ENCODE peak calls at places on chromosomes 2 and 18, in eight cellular contexts. E, K, F, X, D, S, O and J are unnamed samples.

GRCh38 chr2:138931284-138932256 is 151.4 kb upstream of the NXPH2 start:
- DNase-seq in F (no peak), K (no peak), O (no peak), E (no peak), D (no peak), X (peak), S (no peak), J (no peak)

GRCh38 chr2:104078431-104079157 is 775.3 kb upstream of the POU3F3 start:
- DNase-seq in S (no peak), O (no peak), K (peak), F (no peak), E (no peak), D (no peak), X (peak), J (no peak)

GRCh38 chr18:8721716-8722115 is 16.4 kb downstream of the MTCL1 start:
- DNase-seq in O (peak), S (no peak), D (peak), E (no peak), K (no peak), X (no peak), F (no peak), J (no peak)

GRCh38 chr2:226760412-226761194 is 39.0 kb downstream of the IRS1 start:
- DNase-seq in D (peak), E (no peak), S (no peak), K (no peak), F (peak), O (peak), X (no peak), J (peak)

GRCh38 chr2:33531345-33532059 is 55.1 kb downstream of the RASGRP3 start:
- DNase-seq in F (no peak), O (peak), K (no peak), E (no peak), X (no peak), D (peak), S (peak), J (no peak)

GRCh38 chr18:52869349-52869923 is 529.4 kb downstream of the DCC start:
- DNase-seq in D (no peak), F (no peak), S (no peak), X (no peak), K (no peak), O (no peak), E (no peak), J (no peak)

GRCh38 chr18:36419913-36420531 is 122.5 kb downstream of the FHOD3 start:
- DNase-seq in O (peak), X (no peak), K (no peak), D (peak), F (no peak), S (peak), E (no peak), J (no peak)

GRCh38 chr2:82795446-82795845 is 1663.6 kb downstream of the SUCLG1 start:
- DNase-seq in K (no peak), O (peak), E (no peak), X (no peak), F (no peak), D (peak), S (no peak), J (no peak)

GRCh38 chr2:179981085-179981484 is 26.0 kb downstream of the CWC22 start:
- DNase-seq in X (no peak), F (no peak), O (peak), S (no peak), K (no peak), E (no peak), D (peak), J (no peak)

GRCh38 chr2:69926849-69927515 is 12.1 kb downstream of the MXD1 start:
- DNase-seq in D (peak), E (no peak), F (no peak), X (no peak), O (no peak), S (no peak), K (no peak), J (no peak)

GRCh38 chr2:167147254-167147941 is 259.1 kb downstream of the XIRP2 start:
- DNase-seq in K (no peak), E (no peak), D (no peak), S (no peak), F (no peak), X (no peak), O (no peak), J (no peak)

GRCh38 chr2:46803911-46804670 is 111.5 kb downstream of the MCFD2 start:
- DNase-seq in D (peak), S (no peak), O (peak), F (peak), X (no peak), K (no peak), E (no peak), J (peak)

GRCh38 chr2:138500592-138501426 is 761 bp upstream of the SPOPL start:
- DNase-seq in E (no peak), D (no peak), X (no peak), F (no peak), K (no peak), S (peak), O (no peak), J (no peak)

GRCh38 chr2:216618785-216619184 is 14.4 kb upstream of the IGFBP2 start:
- DNase-seq in O (no peak), D (no peak), K (peak), S (no peak), F (no peak), E (no peak), X (no peak), J (no peak)

GRCh38 chr2:71831208-71831577 is 316.5 kb downstream of the CYP26B1 start:
- DNase-seq in D (peak), E (no peak), S (no peak), X (no peak), F (peak), O (peak), K (peak), J (peak)

GRCh38 chr18:63887424-63887823 is at the start of gene SERPINB2:
- DNase-seq in E (no peak), D (peak), S (peak), O (no peak), K (no peak), X (no peak), F (no peak), J (no peak)

GRCh38 chr2:241844066-241844728 is 14.5 kb downstream of the PDCD1 start:
- DNase-seq in K (peak), E (peak), X (peak), F (no peak), S (peak), D (peak), O (peak), J (no peak)

GRCh38 chr2:150426315-150426714 is 61.2 kb downstream of the RND3 start:
- DNase-seq in S (no peak), X (no peak), F (no peak), D (no peak), O (peak), K (no peak), E (no peak), J (no peak)

GRCh38 chr2:24721470-24721869 is 71.7 kb downstream of the PTRHD1 start:
- DNase-seq in O (peak), K (no peak), S (peak), X (no peak), D (peak), E (no peak), F (peak), J (peak)

GRCh38 chr2:45901468-45902081 is 250.1 kb downstream of the PRKCE start:
- DNase-seq in D (no peak), E (no peak), O (no peak), K (no peak), S (no peak), F (no peak), X (no peak), J (no peak)

GRCh38 chr2:7915302-7916200 is 766.3 kb upstream of the ID2 start:
- DNase-seq in D (peak), S (no peak), E (no peak), O (no peak), F (no peak), K (no peak), X (no peak), J (peak)

GRCh38 chr2:64439194-64439593 is 14.8 kb upstream of the LGALSL start:
- DNase-seq in X (no peak), F (no peak), E (no peak), O (no peak), S (no peak), D (no peak), K (no peak), J (no peak)

GRCh38 chr2:43222472-43223146 is 3.8 kb downstream of the ZFP36L2 start:
- DNase-seq in S (no peak), E (no peak), D (peak), X (no peak), O (peak), F (no peak), K (no peak), J (no peak)

GRCh38 chr2:85651097-85651496 is 16.9 kb downstream of the SFTPB start:
- DNase-seq in O (no peak), D (no peak), K (no peak), S (no peak), E (no peak), X (no peak), F (no peak), J (no peak)

GRCh38 chr2:233428008-233428407 is 73.7 kb downstream of the DGKD start:
- DNase-seq in S (no peak), K (no peak), O (no peak), E (peak), X (no peak), D (no peak), F (no peak), J (no peak)

GRCh38 chr2:232466221-232466620 is 10.3 kb downstream of the ALPI start:
- DNase-seq in S (no peak), O (no peak), X (no peak), D (no peak), K (no peak), F (no peak), E (no peak), J (no peak)

GRCh38 chr18:6219116-6219717 is 195.5 kb downstream of the L3MBTL4 start:
- DNase-seq in K (peak), E (no peak), D (peak), X (peak), S (peak), O (peak), F (peak), J (peak)
- TF ChIP-seq CTCF in K (peak), E (peak), D (peak), X (peak), S (peak), O (peak), F (peak), J (peak)

GRCh38 chr2:15944325-15945017 is 4.1 kb downstream of the MYCN start:
- DNase-seq in E (no peak), D (no peak), X (no peak), F (no peak), O (no peak), S (no peak), K (no peak), J (no peak)

GRCh38 chr2:15942711-15943345 is 2.5 kb downstream of the MYCN start:
- DNase-seq in E (no peak), D (no peak), O (no peak), X (no peak), K (no peak), F (no peak), S (no peak), J (no peak)

GRCh38 chr2:15941970-15942710 is 1.8 kb downstream of the MYCN start:
- DNase-seq in S (no peak), O (no peak), F (no peak), D (no peak), K (no peak), X (peak), E (peak), J (no peak)

GRCh38 chr2:15943914-15944313 is 3.6 kb downstream of the MYCN start:
- DNase-seq in O (no peak), X (no peak), S (no peak), K (no peak), D (peak), F (no peak), E (no peak), J (no peak)

GRCh38 chr2:15943378-15943851 is 3.1 kb downstream of the MYCN start:
- DNase-seq in K (peak), O (no peak), E (peak), D (no peak), S (no peak), X (peak), F (no peak), J (no peak)
- TF ChIP-seq CTCF in K (peak), O (no peak), E (peak), D (no peak), S (peak), X (peak), F (no peak), J (no peak)

DNA sequence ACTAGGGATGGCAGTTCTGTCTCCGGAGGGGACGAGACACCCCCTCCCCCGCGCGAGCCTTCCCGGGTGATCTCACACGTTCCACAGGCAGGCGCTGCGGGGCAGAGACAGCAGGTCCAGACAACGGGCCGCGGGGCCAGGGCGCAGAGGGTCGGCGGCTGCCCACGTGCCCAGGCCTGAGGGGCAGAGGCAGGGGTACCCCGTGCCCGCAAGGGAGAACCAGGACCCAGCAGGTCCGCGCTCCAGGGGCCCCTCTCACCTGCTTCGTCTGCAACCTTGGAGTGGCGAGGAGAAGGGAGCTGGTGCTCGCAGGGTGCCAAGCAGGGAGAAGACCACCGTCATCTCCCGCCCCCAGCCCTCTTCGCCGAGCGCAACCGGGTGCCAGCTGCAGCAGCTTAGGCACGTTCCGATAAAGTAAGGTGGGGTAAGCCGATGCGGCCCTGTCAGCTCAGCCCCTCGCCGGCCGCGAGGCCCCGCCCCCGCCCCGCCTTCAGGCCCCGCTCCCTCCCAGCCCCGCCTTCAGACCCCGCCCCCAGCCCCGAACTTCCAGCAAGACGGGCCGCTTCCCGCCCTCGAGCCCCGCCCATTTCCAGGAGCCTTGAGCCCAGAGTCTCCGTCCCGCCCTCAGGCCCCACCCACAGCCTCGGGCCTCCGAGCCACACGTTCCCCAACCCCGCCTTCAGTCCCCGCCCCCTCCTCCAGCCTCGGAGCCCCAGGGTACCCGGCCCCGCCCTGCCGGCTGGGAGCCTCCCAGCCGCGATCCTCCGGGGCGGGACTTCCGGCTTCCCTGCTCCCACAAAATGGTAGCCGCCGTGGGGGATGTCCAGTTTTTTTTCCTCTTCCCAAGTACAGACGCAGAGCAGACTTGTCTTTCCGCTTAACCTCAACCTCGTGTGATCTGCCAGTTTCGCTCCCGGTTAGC is at the start of gene GPR155:
- DNase-seq in F (peak), E (peak), D (peak), K (peak), S (peak), O (peak), X (peak), J (peak)
- TF ChIP-seq CTCF in F (peak), E (no peak), D (peak), K (no peak), S (no peak), O (no peak), X (no peak), J (no peak)

GRCh38 chr2:54557601-54558187 is 101.6 kb downstream of the SPTBN1 start:
- DNase-seq in E (peak), X (peak), D (peak), S (peak), K (peak), F (no peak), O (peak), J (no peak)
- TF ChIP-seq CTCF in E (peak), X (no peak), D (no peak), S (peak), K (no peak), F (peak), O (no peak), J (no peak)

GRCh38 chr2:111897924-111898702 is at the start of gene MERTK:
- DNase-seq in E (peak), X (peak), D (peak), K (peak), O (peak), S (peak), F (no peak), J (no peak)

GRCh38 chr2:111903930-111904439 is 5.6 kb downstream of the MERTK start:
- DNase-seq in S (no peak), K (no peak), O (no peak), E (no peak), X (no peak), F (no peak), D (no peak), J (no peak)

GRCh38 chr2:111903516-111903915 is 5.1 kb downstream of the MERTK start:
- DNase-seq in E (no peak), O (no peak), S (no peak), X (no peak), D (no peak), F (no peak), K (no peak), J (no peak)

GRCh38 chr2:111898703-111899514 is 502 bp downstream of the MERTK start:
- DNase-seq in K (no peak), F (no peak), E (peak), O (peak), D (no peak), X (peak), S (no peak), J (no peak)

GRCh38 chr2:111900859-111901258 is 2.5 kb downstream of the MERTK start:
- DNase-seq in D (peak), S (no peak), E (no peak), X (peak), K (no peak), O (peak), F (no peak), J (no peak)
- TF ChIP-seq CTCF in D (peak), S (no peak), E (peak), X (no peak), K (peak), O (peak), F (peak), J (peak)

DNA sequence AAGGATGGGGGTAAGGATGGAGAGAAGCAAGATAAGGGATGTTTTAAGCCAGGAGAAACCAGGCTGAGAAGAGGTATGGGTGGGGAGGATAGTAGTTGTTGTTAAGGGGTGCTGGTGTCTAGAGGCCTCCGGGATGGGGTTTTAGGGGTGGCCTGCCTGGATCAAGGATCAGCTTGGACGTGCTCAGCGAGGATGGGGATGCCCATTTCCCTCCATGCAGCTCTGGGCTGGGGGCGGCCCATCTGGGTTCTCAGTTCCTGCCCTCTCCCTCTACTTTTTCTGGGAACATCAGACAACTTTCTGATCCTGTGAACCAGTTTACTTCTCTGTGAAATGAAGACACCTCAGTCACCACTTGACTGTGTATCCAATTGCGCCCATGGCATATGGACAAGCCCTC is 10.1 kb downstream of the B3GNT2 start:
- DNase-seq in D (no peak), S (no peak), K (no peak), F (no peak), O (no peak), X (no peak), E (no peak), J (no peak)
- TF ChIP-seq CTCF in D (no peak), S (no peak), K (no peak), F (no peak), O (no peak), X (no peak), E (no peak), J (no peak)

GRCh38 chr2:127637725-127638252 is 8.2 kb upstream of the GPR17 start:
- DNase-seq in D (peak), X (no peak), O (peak), S (no peak), E (no peak), F (no peak), K (peak), J (peak)
- TF ChIP-seq CTCF in D (no peak), X (no peak), O (no peak), S (no peak), E (no peak), F (no peak), K (no peak), J (no peak)

DNA sequence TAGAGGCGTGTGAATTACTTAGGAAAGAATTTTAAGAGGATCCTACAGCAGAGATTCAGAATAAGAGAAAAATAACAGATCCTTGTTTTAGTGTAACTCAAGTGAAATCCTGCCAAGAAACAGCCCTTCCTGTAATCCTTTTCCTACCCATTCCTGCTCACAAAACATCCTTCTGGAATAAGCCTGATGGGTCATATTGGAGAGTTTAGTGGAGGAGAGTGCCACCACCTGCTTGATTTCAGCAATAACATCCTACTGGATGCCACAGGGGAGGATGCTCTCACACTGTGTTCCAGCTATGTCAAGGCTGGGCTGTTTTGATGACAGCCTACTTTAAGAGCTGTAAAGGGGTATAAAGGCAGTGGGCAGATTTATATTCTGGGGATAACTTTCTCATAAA is 54.8 kb upstream of the CCDC178 start:
- DNase-seq in O (peak), D (peak), F (no peak), K (peak), S (peak), X (peak), E (no peak), J (no peak)
- TF ChIP-seq CTCF in O (peak), D (peak), F (peak), K (peak), S (peak), X (peak), E (peak), J (peak)

GRCh38 chr2:117775820-117776219 is 38.7 kb upstream of the DDX18 start:
- DNase-seq in D (no peak), S (no peak), O (no peak), E (no peak), K (no peak), X (no peak), F (no peak), J (no peak)

GRCh38 chr2:117776888-117777287 is 37.6 kb upstream of the DDX18 start:
- DNase-seq in X (no peak), F (no peak), D (no peak), K (no peak), E (no peak), S (no peak), O (no peak), J (no peak)

GRCh38 chr2:117774716-117775115 is 39.8 kb upstream of the DDX18 start:
- DNase-seq in S (no peak), K (no peak), X (no peak), D (no peak), E (no peak), O (no peak), F (no peak), J (no peak)

GRCh38 chr2:117770696-117771095 is 43.8 kb upstream of the DDX18 start:
- DNase-seq in F (no peak), O (no peak), S (no peak), X (no peak), E (no peak), D (no peak), K (no peak), J (no peak)

GRCh38 chr2:117771969-117772630 is 42.4 kb upstream of the DDX18 start:
- DNase-seq in E (no peak), F (no peak), S (peak), O (peak), D (peak), K (no peak), X (no peak), J (peak)
- TF ChIP-seq CTCF in E (peak), F (no peak), S (peak), O (peak), D (peak), K (peak), X (peak), J (peak)

DNA sequence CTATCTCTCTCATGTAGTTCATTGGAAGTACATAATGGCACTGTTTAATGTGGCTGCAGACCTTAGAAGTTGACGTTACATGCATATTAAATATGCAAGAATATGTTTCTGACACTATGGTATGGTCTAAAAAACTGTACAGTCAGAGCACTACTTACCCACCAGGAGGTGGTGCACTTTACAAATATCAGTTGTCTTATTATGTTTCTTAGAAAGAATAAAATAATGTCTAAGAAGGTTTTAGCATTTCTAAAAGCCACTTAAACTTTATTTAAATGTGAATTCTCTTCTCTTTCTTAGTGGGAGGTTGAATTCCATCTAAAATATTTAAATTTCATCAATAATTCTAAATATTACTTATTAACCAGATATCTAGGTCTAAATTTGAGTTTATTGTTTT is 4.3 kb downstream of the TMEFF2 start:
- DNase-seq in S (no peak), O (peak), X (no peak), F (peak), D (peak), K (no peak), E (no peak), J (peak)
- TF ChIP-seq CTCF in S (peak), O (peak), X (no peak), F (peak), D (peak), K (peak), E (peak), J (peak)